ENCODE peak calls at places on chromosomes 6 and 20, in four cellular contexts. Y is HT1080, O is Calu3, A is tibial artery. Q is an unnamed sample.

GRCh38 chr6:11432091-11432490 is 105.5 kb upstream of the TMEM170B start:
- DNase-seq in Y (no peak), O (no peak), A (no peak), Q (no peak)

GRCh38 chr6:130598021-130598989 is 228.9 kb upstream of the SMLR1 start:
- DNase-seq in Y (no peak), O (no peak), A (no peak), Q (no peak)

GRCh38 chr20:40255368-40255767 is 433.7 kb downstream of the MAFB start:
- DNase-seq in Y (no peak), O (no peak), A (no peak), Q (no peak)

GRCh38 chr6:1695546-1696494 is 86.1 kb downstream of the FOXC1 start:
- DNase-seq in Y (no peak), O (no peak), A (peak; percentile 64), Q (no peak)

GRCh38 chr6:5181494-5182287 is 79.1 kb downstream of the LYRM4 start:
- DNase-seq in Y (no peak), O (no peak), A (no peak), Q (no peak)

GRCh38 chr20:23397961-23398360 is 23.3 kb downstream of the NAPB start:
- DNase-seq in Y (peak; percentile 56), O (no peak), A (no peak), Q (no peak)

GRCh38 chr6:160137989-160138835 is 16.6 kb downstream of the SLC22A1 start:
- DNase-seq in Y (peak; percentile 66), O (peak; percentile 64), A (peak; percentile 44), Q (peak; percentile 51)

GRCh38 chr6:106225581-106225980 is 100.0 kb downstream of the ATG5 start:
- DNase-seq in Y (no peak), O (no peak), A (no peak), Q (no peak)

GRCh38 chr6:161292650-161293281 is 18.9 kb upstream of the AGPAT4 start:
- DNase-seq in Y (no peak), O (no peak), A (no peak), Q (no peak)

GRCh38 chr6:123321020-123321419 is 315.7 kb downstream of the TRDN start:
- DNase-seq in Y (no peak), O (no peak), A (no peak), Q (no peak)

GRCh38 chr6:27250955-27251671 is 3.6 kb downstream of the PRSS16 start:
- DNase-seq in Y (no peak), O (peak; percentile 99), A (no peak), Q (peak; percentile 90)

GRCh38 chr6:85644374-85644762 is 1.7 kb upstream of the SYNCRIP start:
- DNase-seq in Y (no peak), O (no peak), A (no peak), Q (peak; percentile 35)

GRCh38 chr6:15341311-15341710 is 95.4 kb downstream of the JARID2 start:
- DNase-seq in Y (peak; percentile 54), O (peak; percentile 21), A (no peak), Q (no peak)

GRCh38 chr20:19056909-19057308 is 155.5 kb upstream of the SLC24A3 start:
- DNase-seq in Y (peak; percentile 17), O (no peak), A (no peak), Q (no peak)

GRCh38 chr6:114580882-114581281 is 238.1 kb upstream of the HS3ST5 start:
- DNase-seq in Y (no peak), O (no peak), A (no peak), Q (no peak)

GRCh38 chr6:34992353-34992752 is 103.3 kb downstream of the ANKS1A start:
- DNase-seq in Y (no peak), O (no peak), A (no peak), Q (no peak)

GRCh38 chr6:23661549-23661948 is 464.5 kb upstream of the NRSN1 start:
- DNase-seq in Y (no peak), O (no peak), A (no peak), Q (no peak)

GRCh38 chr6:47743744-47744143 is 38.1 kb upstream of the OPN5 start:
- DNase-seq in Y (no peak), O (no peak), A (no peak), Q (no peak)

GRCh38 chr6:46352541-46353267 is 138.5 kb downstream of the RCAN2 start:
- DNase-seq in Y (no peak), O (no peak), A (peak; percentile 25), Q (no peak)

GRCh38 chr20:24871429-24872213 is 77.4 kb upstream of the CST7 start:
- DNase-seq in Y (no peak), O (no peak), A (no peak), Q (no peak)

GRCh38 chr20:38982291-38982690 is 20.1 kb downstream of the DHX35 start:
- DNase-seq in Y (peak; percentile 66), O (peak; percentile 24), A (no peak), Q (no peak)

GRCh38 chr20:5841492-5841891 is 91.3 kb downstream of the SHLD1 start:
- DNase-seq in Y (no peak), O (no peak), A (no peak), Q (no peak)

GRCh38 chr6:30763618-30764489 is 19.5 kb upstream of the IER3 start:
- DNase-seq in Y (peak; percentile 85), O (peak; percentile 79), A (no peak), Q (peak; percentile 90)